ENCODE peak calls at places on chromosomes 16 and 17, in eight cellular contexts. Z is CD8-positive, alpha-beta memory T cell; O is right atrium auricular region; H is psoas muscle; C is PC-3; M is HCT116; Q is heart left ventricle; N is cardiac muscle cell. L is an unnamed sample. For H3K27me3 and H3K9me3, the result is how much of the 10 kb centered on the place peaks cover.

GRCh38 chr16:54929090-54930033 is 1.3 kb upstream of the IRX5 start:
- DNase-seq in Z (peak), O (peak), H (peak), C (peak), M (peak), Q (peak), N (peak), L (peak)

GRCh38 chr17:74519951-74520553 is 11.2 kb downstream of the CD300LB start:
- DNase-seq in Z (no peak), O (peak), H (no peak), C (no peak), M (no peak), Q (peak), N (no peak), L (no peak)

GRCh38 chr17:82767041-82767754 is 15.3 kb downstream of the TBCD start:
- DNase-seq in Z (no peak), O (no peak), H (peak), C (peak), M (no peak), Q (no peak), N (peak), L (no peak)

GRCh38 chr16:27618140-27618539 is 68.2 kb downstream of the KATNIP start:
- DNase-seq in Z (no peak), O (no peak), H (no peak), C (no peak), M (no peak), Q (no peak), N (no peak), L (no peak)

GRCh38 chr17:38896373-38896954 is 26.6 kb downstream of the LASP1 start:
- DNase-seq in Z (no peak), O (no peak), H (no peak), C (no peak), M (no peak), Q (peak), N (no peak), L (no peak)

GRCh38 chr16:46648656-46649055 is 27.5 kb upstream of the SHCBP1 start:
- DNase-seq in Z (no peak), O (no peak), H (no peak), C (no peak), M (no peak), Q (no peak), N (peak), L (no peak)

GRCh38 chr17:32158870-32159585 is 16.7 kb downstream of the RHOT1 start:
- DNase-seq in Z (no peak), O (no peak), H (peak), C (no peak), M (no peak), Q (no peak), N (no peak), L (no peak)

GRCh38 chr16:89478576-89479221 is 11.7 kb downstream of the ANKRD11 start:
- DNase-seq in Z (no peak), O (no peak), H (peak), C (peak), M (no peak), Q (no peak), N (no peak), L (no peak)

GRCh38 chr16:10599626-10600025 is 19.2 kb upstream of the EMP2 start:
- DNase-seq in Z (no peak), O (no peak), H (no peak), C (no peak), M (no peak), Q (no peak), N (no peak), L (no peak)

GRCh38 chr17:10210151-10210574 is 11.8 kb upstream of the GAS7 start:
- DNase-seq in Z (no peak), O (no peak), H (no peak), C (peak), M (no peak), Q (no peak), N (no peak), L (no peak)

GRCh38 chr17:17511971-17512858 is 16.0 kb upstream of the RASD1 start:
- DNase-seq in Z (no peak), O (no peak), H (peak), C (peak), M (no peak), Q (no peak), N (no peak), L (peak)

GRCh38 chr16:70694088-70694487 is 8.2 kb upstream of the MTSS2 start:
- DNase-seq in Z (no peak), O (no peak), H (peak), C (peak), M (no peak), Q (no peak), N (no peak), L (peak)

GRCh38 chr17:1108810-1109605 is 70.8 kb downstream of the ABR start:
- DNase-seq in Z (peak), O (no peak), H (peak), C (peak), M (no peak), Q (peak), N (peak), L (no peak)

GRCh38 chr17:66087073-66087472 is 104.9 kb downstream of the CEP112 start:
- DNase-seq in Z (no peak), O (no peak), H (no peak), C (no peak), M (no peak), Q (no peak), N (no peak), L (no peak)

GRCh38 chr17:2453325-2453724 is 52.5 kb upstream of the MNT start:
- DNase-seq in Z (no peak), O (no peak), H (no peak), C (no peak), M (no peak), Q (no peak), N (no peak), L (no peak)

GRCh38 chr16:1610841-1611653 is 825 bp downstream of the IFT140 start:
- DNase-seq in Z (no peak), O (no peak), H (peak), C (peak), M (no peak), Q (no peak), N (no peak), L (no peak)

GRCh38 chr16:49277766-49278566 is 3.7 kb downstream of the CBLN1 start:
- DNase-seq in Z (no peak), O (no peak), H (no peak), C (no peak), M (no peak), Q (no peak), N (no peak), L (no peak)

GRCh38 chr16:11735801-11736200 is 6.9 kb downstream of the TXNDC11 start:
- DNase-seq in Z (no peak), O (no peak), H (peak), C (no peak), M (no peak), Q (no peak), N (no peak), L (no peak)

GRCh38 chr16:70725024-70725911 is 39.4 kb upstream of the MTSS2 start:
- DNase-seq in Z (no peak), O (peak), H (peak), C (no peak), M (no peak), Q (no peak), N (no peak), L (no peak)

GRCh38 chr17:11996722-11997146 is 541 bp downstream of the ZNF18 start:
- DNase-seq in Z (no peak), O (peak), H (no peak), C (peak), M (peak), Q (no peak), N (peak), L (no peak)

GRCh38 chr16:848510-849253 is 48.1 kb upstream of the GNG13 start:
- DNase-seq in Z (no peak), O (no peak), H (peak), C (no peak), M (no peak), Q (no peak), N (no peak), L (no peak)

GRCh38 chr17:61489719-61490490 is 37.7 kb downstream of the TBX4 start:
- DNase-seq in Z (no peak), O (no peak), H (no peak), C (no peak), M (no peak), Q (no peak), N (no peak), L (no peak)

GRCh38 chr17:3827124-3827773 is 18.8 kb downstream of the NCBP3 start:
- DNase-seq in Z (peak), O (no peak), H (no peak), C (peak), M (peak), Q (no peak), N (peak), L (no peak)

GRCh38 chr16:56515665-56516064 is 4.2 kb downstream of the BBS2 start:
- DNase-seq in Z (no peak), O (no peak), H (no peak), C (no peak), M (no peak), Q (no peak), N (no peak), L (no peak)

GRCh38 chr16:28149016-28149888 is 62.5 kb downstream of the XPO6 start:
- DNase-seq in Z (peak), O (no peak), H (no peak), C (no peak), M (no peak), Q (no peak), N (no peak), L (no peak)

GRCh38 chr16:88856122-88856827 is 472 bp downstream of the GALNS start:
- DNase-seq in Z (peak), O (no peak), H (peak), C (no peak), M (no peak), Q (peak), N (peak), L (no peak)

GRCh38 chr16:66416136-66416535 is 11.0 kb upstream of the BEAN1 start:
- DNase-seq in Z (no peak), O (peak), H (no peak), C (peak), M (no peak), Q (no peak), N (no peak), L (no peak)

GRCh38 chr16:70665113-70665694 is 18.8 kb downstream of the IL34 start:
- DNase-seq in Z (no peak), O (no peak), H (no peak), C (no peak), M (no peak), Q (no peak), N (no peak), L (no peak)

GRCh38 chr16:73473713-73474112 is 425.8 kb upstream of the ZFHX3 start:
- DNase-seq in Z (no peak), O (no peak), H (no peak), C (no peak), M (no peak), Q (no peak), N (no peak), L (no peak)

GRCh38 chr16:58000706-58001676 is at the start of gene USB1:
- DNase-seq in Z (peak), O (peak), H (peak), C (peak), M (peak), Q (peak), N (peak), L (peak)

GRCh38 chr16:50479771-50480170 is 68.4 kb upstream of the NKD1 start:
- DNase-seq in Z (no peak), O (no peak), H (no peak), C (no peak), M (no peak), Q (no peak), N (no peak), L (no peak)

GRCh38 chr16:69772560-69773254 is 10.6 kb downstream of the WWP2 start:
- DNase-seq in Z (no peak), O (no peak), H (no peak), C (no peak), M (no peak), Q (no peak), N (no peak), L (no peak)

GRCh38 chr17:31595076-31595475 is 203.6 kb downstream of the RAB11FIP4 start:
- DNase-seq in Z (no peak), O (no peak), H (no peak), C (peak), M (no peak), Q (no peak), N (no peak), L (no peak)

GRCh38 chr16:82963653-82964052 is 336.9 kb downstream of the CDH13 start:
- DNase-seq in Z (no peak), O (no peak), H (no peak), C (no peak), M (no peak), Q (no peak), N (no peak), L (no peak)

GRCh38 chr17:59381716-59382570 is 50.5 kb downstream of the YPEL2 start:
- DNase-seq in Z (no peak), O (no peak), H (no peak), C (no peak), M (no peak), Q (peak), N (no peak), L (no peak)

DNA sequence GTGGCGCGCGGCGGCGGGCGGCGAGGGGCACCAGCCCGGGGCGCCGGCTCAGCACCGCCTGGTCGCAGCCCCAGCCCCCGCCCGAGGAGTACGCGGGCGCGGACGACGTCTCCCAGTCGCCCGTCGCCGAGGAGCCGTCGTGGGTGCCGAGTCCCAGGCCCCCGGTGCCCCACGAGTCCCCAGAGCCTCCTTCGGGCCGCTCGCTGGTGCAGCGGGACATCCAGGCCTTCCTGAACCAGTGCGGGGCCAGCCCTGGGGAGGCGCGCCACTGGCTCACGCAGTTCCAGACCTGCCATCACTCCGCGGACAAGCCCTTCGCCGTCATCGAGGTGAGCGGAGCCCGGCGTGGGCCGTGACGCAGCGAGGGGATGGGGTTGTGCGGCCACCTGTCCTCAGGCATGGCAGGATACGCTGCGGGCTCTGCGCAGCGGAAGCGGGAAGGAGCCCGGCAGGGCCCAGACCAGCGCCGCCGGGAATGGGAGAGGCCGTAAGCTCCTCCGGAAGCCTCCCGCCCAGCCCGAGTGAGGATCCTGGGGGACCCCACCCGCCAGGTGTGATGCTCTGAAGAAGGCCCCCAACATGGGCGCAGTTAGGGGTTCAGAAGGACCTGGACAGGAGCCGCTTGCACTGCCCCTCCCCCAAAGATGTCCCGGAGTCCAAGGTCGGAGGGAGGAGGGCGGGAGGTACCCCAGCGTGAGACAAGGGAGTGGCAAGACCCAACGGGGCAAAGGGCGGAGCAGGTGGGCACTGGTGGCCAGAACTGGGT is 522 bp downstream of the NAGS start:
- DNase-seq in Z (no peak), O (no peak), H (peak), C (peak), M (no peak), Q (no peak), N (peak), L (no peak)
- H3K27me3 ChIP-seq in Z (under half), O (under half), H (under half), C (under half), M (under half), Q (under half), N (under half), L (under half)

GRCh38 chr16:3212567-3212966 is 22.4 kb downstream of the ZNF200 start:
- DNase-seq in Z (no peak), O (no peak), H (no peak), C (no peak), M (no peak), Q (no peak), N (no peak), L (no peak)

GRCh38 chr16:3202903-3203539 is 15.0 kb downstream of the OR1F1 start:
- DNase-seq in Z (no peak), O (no peak), H (no peak), C (no peak), M (no peak), Q (no peak), N (no peak), L (no peak)

GRCh38 chr16:3212006-3212405 is 23.0 kb downstream of the ZNF200 start:
- DNase-seq in Z (no peak), O (no peak), H (no peak), C (no peak), M (no peak), Q (no peak), N (no peak), L (no peak)

GRCh38 chr16:3207086-3207953 is 19.3 kb downstream of the OR1F1 start:
- DNase-seq in Z (no peak), O (no peak), H (no peak), C (no peak), M (no peak), Q (no peak), N (no peak), L (no peak)
- H3K9me3 ChIP-seq in Z (under half), O (under half), H (under half), C (under half), M (under half), Q (under half), N (under half), L (under half)

DNA sequence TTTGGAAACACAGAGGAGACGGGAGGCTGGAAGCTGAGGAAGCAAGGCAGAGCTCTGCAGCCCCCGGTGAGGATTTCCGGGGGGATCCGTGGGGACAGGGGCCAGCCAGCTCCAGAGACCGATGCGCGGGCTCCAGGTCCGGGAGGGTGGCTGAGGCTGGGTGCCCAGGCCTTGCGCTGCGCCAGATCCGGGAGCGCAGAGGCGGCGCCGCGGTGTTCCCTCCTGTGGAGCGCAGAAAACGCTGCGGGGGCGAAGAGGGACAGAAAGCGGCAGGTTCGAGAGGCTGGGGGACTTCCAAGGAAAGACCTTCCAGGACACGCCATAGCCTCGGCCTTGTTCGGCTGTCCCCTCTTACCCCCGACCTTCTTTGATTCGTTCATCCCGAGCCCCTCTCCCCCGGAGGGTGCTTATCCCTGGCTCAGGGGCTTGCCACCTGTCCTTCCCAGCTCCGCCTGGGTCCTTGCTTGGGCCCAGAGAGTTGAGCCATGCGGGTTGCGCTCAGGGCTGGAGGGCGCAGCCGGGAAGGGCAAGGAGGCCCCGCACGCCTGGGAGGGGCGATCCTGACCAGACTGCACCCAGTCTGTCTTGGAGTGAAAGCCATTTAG is 697 bp upstream of the SHISA9 start:
- DNase-seq in Z (no peak), O (no peak), H (no peak), C (no peak), M (no peak), Q (no peak), N (no peak), L (no peak)
- H3K27me3 ChIP-seq in Z (under half), O (under half), H (under half), C (under half), M (under half), Q (half or more), N (half or more), L (under half)

GRCh38 chr16:35201151-35201550 is 1741.7 kb downstream of the TP53TG3F start:
- DNase-seq in Z (no peak), O (no peak), H (no peak), C (no peak), M (no peak), Q (no peak), N (no peak), L (no peak)
- H3K9me3 ChIP-seq in Z (under half), O (under half), H (under half), C (under half), M (under half), Q (under half), N (under half), L (half or more)

GRCh38 chr17:79214940-79215604 is 140.4 kb downstream of the ENGASE start:
- DNase-seq in Z (no peak), O (no peak), H (no peak), C (no peak), M (no peak), Q (no peak), N (no peak), L (no peak)
- H3K27me3 ChIP-seq in Z (under half), O (under half), H (under half), C (half or more), M (half or more), Q (under half), N (under half), L (under half)

GRCh38 chr17:27082023-27082774 is 211.7 kb upstream of the WSB1 start:
- DNase-seq in Z (no peak), O (no peak), H (no peak), C (no peak), M (no peak), Q (no peak), N (no peak), L (no peak)

GRCh38 chr17:27081002-27081638 is 212.8 kb upstream of the WSB1 start:
- DNase-seq in Z (no peak), O (no peak), H (no peak), C (no peak), M (no peak), Q (no peak), N (no peak), L (no peak)

GRCh38 chr17:27082775-27083154 is 211.1 kb upstream of the WSB1 start:
- DNase-seq in Z (no peak), O (no peak), H (no peak), C (no peak), M (no peak), Q (no peak), N (no peak), L (no peak)

GRCh38 chr17:27085517-27085916 is 208.4 kb upstream of the WSB1 start:
- DNase-seq in Z (no peak), O (no peak), H (no peak), C (no peak), M (no peak), Q (no peak), N (no peak), L (no peak)

GRCh38 chr17:27083408-27084185 is 210.3 kb upstream of the WSB1 start:
- DNase-seq in Z (no peak), O (no peak), H (no peak), C (no peak), M (no peak), Q (no peak), N (no peak), L (no peak)
- H3K9me3 ChIP-seq in Z (under half), O (under half), H (under half), C (under half), M (under half), Q (under half), N (under half), L (under half)

DNA sequence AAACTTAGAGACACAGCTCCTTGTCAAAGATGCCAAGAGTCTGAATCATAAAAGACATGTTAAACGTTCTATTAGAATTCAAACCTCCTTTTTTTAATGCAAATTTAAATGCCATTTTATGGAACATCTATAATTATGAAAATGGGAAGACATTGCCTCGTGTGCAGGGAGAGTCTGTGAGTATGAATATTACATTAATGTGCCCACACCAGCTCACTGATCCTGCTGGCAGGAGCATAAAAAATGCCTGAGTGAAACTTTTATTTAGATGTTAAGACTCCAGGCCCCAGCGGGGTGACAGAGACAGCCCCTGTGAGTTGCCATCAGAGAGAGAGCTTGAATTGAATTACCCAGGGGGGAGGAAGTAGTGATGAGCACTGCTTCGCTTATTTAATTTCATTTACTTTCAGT is 84.8 kb downstream of the SNX11 start:
- DNase-seq in Z (no peak), O (no peak), H (no peak), C (peak), M (no peak), Q (no peak), N (no peak), L (no peak)
- H3K27me3 ChIP-seq in Z (under half), O (under half), H (under half), C (under half), M (under half), Q (under half), N (under half), L (under half)